ENCODE peak calls at places on chromosomes 11 and 22, in six cellular contexts. C is fibroblast of mammary gland, E is astrocyte of the spinal cord, V is brain microvascular endothelial cell, I is heart left ventricle, O is A549. Q is an unnamed sample.
A peak's percentile ranks its signal among the peaks of the same experiment; 100 is the strongest.

GRCh38 chr22:20115691-20116375 is at the start of gene RANBP1:
- DNase-seq in O (no peak), V (no peak), E (no peak), I (peak; percentile 65), C (no peak), Q (no peak)

GRCh38 chr22:44550666-44551491 is 52.8 kb upstream of the RTL6 start:
- DNase-seq in V (peak; percentile 82), O (no peak), C (peak; percentile 93), I (peak; percentile 89), E (peak; percentile 47), Q (peak; percentile 84)

GRCh38 chr11:64492561-64492960 is 98.5 kb upstream of the SLC22A12 start:
- DNase-seq in E (no peak), O (no peak), C (no peak), I (no peak), V (no peak), Q (no peak)

GRCh38 chr11:102709211-102709980 is 3.8 kb upstream of the MMP27 start:
- DNase-seq in V (no peak), E (no peak), I (no peak), C (peak; percentile 40), O (no peak), Q (peak; percentile 15)

GRCh38 chr22:28557184-28557583 is 122.5 kb downstream of the TTC28 start:
- DNase-seq in V (no peak), O (no peak), C (no peak), I (no peak), E (no peak), Q (no peak)

GRCh38 chr11:10742460-10743208 is 8.4 kb upstream of the CTR9 start:
- DNase-seq in E (peak; percentile 61), V (peak; percentile 72), I (no peak), C (peak; percentile 65), O (no peak), Q (peak; percentile 45)

GRCh38 chr11:57763568-57763967 is 2.0 kb downstream of the CTNND1 start:
- DNase-seq in I (no peak), V (peak; percentile 45), E (peak; percentile 58), C (peak; percentile 59), O (peak; percentile 76), Q (peak; percentile 58)

GRCh38 chr11:15865212-15865987 is 490.9 kb downstream of the SOX6 start:
- DNase-seq in C (no peak), V (no peak), O (no peak), E (no peak), I (no peak), Q (no peak)

GRCh38 chr11:11988099-11988651 is 20.3 kb downstream of the DKK3 start:
- DNase-seq in V (peak; percentile 72), E (peak; percentile 71), I (no peak), C (peak; percentile 86), O (no peak), Q (peak; percentile 71)

GRCh38 chr11:124556828-124557227 is 13.0 kb upstream of the OR8A1 start:
- DNase-seq in O (no peak), E (no peak), I (no peak), V (no peak), C (no peak), Q (no peak)

GRCh38 chr11:130390071-130390758 is 38.2 kb downstream of the ADAMTS8 start:
- DNase-seq in C (peak; percentile 81), V (peak; percentile 71), E (peak; percentile 81), I (no peak), O (peak; percentile 40), Q (peak; percentile 89)

GRCh38 chr22:41620646-41621098 is at the start of gene DESI1:
- DNase-seq in V (no peak), I (no peak), O (no peak), E (peak; percentile 20), C (no peak), Q (no peak)

GRCh38 chr11:130873766-130874165 is 42.5 kb downstream of the SNX19 start:
- DNase-seq in C (peak; percentile 83), E (peak; percentile 40), I (no peak), V (peak; percentile 60), O (no peak), Q (peak; percentile 28)

GRCh38 chr11:40203606-40204005 is 1255.8 kb downstream of the LRRC4C start:
- DNase-seq in E (no peak), V (no peak), O (no peak), C (no peak), I (no peak), Q (no peak)

GRCh38 chr11:72406536-72407507 is 27.5 kb downstream of the CLPB start:
- DNase-seq in E (no peak), V (no peak), C (peak; percentile 6), I (no peak), O (no peak), Q (peak; percentile 11)

GRCh38 chr11:10373340-10373739 is 68.5 kb downstream of the ADM start:
- DNase-seq in C (peak; percentile 47), I (no peak), E (peak; percentile 62), O (no peak), V (no peak), Q (peak; percentile 55)

GRCh38 chr11:66335531-66336233 is 552 bp downstream of the RIN1 start:
- DNase-seq in E (peak; percentile 74), O (no peak), C (peak; percentile 69), I (no peak), V (peak; percentile 62), Q (peak; percentile 84)

GRCh38 chr11:133070790-133071189 is 461.5 kb downstream of the OPCML start:
- DNase-seq in I (no peak), V (no peak), C (no peak), O (no peak), E (no peak), Q (no peak)

GRCh38 chr11:31797227-31798056 is 13.7 kb downstream of the PAX6 start:
- DNase-seq in O (no peak), E (no peak), V (no peak), C (no peak), I (peak; percentile 33), Q (no peak)

GRCh38 chr11:127640822-127641485 is 640.4 kb upstream of the KIRREL3 start:
- DNase-seq in C (no peak), E (peak; percentile 31), O (no peak), V (peak; percentile 24), I (no peak), Q (peak; percentile 1)

DNA sequence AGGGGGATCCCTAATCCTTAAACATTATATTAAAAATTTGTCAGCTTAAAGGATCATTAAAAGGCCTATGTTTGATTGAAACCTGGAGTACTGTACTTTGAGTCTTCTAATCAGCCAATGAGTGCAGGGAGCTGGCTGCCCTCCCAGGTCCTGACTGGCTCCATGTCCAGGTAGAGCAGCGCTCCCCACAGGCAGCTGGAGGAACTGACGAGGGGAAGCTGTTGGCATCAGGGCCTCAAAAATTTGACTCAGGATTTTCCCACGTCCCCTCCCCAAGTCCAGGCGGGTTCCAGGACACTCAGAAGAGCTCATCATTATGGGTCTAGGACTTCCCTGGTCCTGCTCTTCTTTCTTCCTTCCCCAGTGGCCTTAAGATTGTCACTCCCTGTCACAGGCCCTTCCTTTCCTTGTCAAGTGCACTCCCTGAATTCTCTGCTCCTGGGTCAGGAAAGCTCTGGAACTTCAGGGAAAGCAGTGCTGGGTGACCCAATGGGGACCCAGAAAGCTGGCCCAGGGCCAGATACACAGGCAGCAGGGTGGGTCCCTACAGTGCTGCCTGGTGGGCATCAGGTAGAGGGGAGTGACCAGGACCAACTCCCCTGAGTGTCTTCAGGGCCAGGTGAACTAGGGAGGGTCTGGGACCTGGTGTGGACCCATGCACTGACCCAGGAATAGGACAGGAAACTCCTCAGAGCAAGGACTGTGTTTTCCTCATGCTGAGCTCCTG is 65.5 kb downstream of the GGTLC2 start:
- DNase-seq in E (no peak), C (peak; percentile 48), O (no peak), I (no peak), V (no peak), Q (peak; percentile 30)
- TF ChIP-seq CTCF in E (peak; percentile 14), C (peak; percentile 43), O (no peak), I (no peak), V (peak; percentile 40), Q (peak; percentile 57)

GRCh38 chr11:36041988-36042606 is 98.2 kb downstream of the LDLRAD3 start:
- DNase-seq in V (no peak), O (no peak), C (peak; percentile 25), I (no peak), E (peak; percentile 30), Q (peak; percentile 48)
- TF ChIP-seq CTCF in V (peak; percentile 75), O (peak; percentile 65), C (peak; percentile 63), I (peak; percentile 40), E (peak; percentile 64), Q (peak; percentile 73)

GRCh38 chr11:121449123-121449522 is 3.0 kb upstream of the SORL1 start:
- DNase-seq in I (no peak), O (no peak), C (no peak), V (no peak), E (no peak), Q (no peak)

GRCh38 chr11:121450424-121450823 is 1.7 kb upstream of the SORL1 start:
- DNase-seq in O (no peak), I (no peak), C (no peak), V (no peak), E (no peak), Q (no peak)

GRCh38 chr11:121451178-121451981 is 734 bp upstream of the SORL1 start:
- DNase-seq in E (no peak), I (no peak), O (no peak), V (no peak), C (no peak), Q (no peak)

GRCh38 chr11:121448431-121448941 is 3.6 kb upstream of the SORL1 start:
- DNase-seq in I (no peak), V (no peak), E (no peak), C (no peak), O (no peak), Q (no peak)

DNA sequence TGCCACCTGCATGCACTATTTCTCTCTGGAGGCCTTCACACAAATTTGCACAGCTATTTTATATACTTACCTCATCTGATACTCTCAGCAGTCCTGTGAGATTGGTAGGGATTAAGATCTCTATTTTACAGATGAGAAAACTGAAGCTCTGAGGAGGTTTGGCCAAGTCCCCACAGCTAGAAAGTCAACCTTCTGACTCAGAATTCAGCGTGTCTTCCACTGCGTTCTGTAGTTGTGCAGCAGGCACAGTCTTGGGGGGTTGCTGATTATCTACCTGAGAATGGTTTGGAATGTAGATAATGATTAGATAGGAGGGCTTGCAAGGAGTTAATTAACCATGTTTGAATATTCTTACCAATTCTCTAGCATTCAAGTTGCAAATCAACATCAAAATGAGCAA is 2.5 kb upstream of the SORL1 start:
- DNase-seq in C (no peak), O (no peak), I (no peak), V (no peak), E (no peak), Q (no peak)
- TF ChIP-seq CTCF in C (no peak), O (no peak), I (no peak), V (no peak), E (no peak), Q (no peak)

GRCh38 chr11:121321614-121322243 is 29.2 kb downstream of the SC5D start:
- DNase-seq in E (peak; percentile 17), C (peak; percentile 35), O (no peak), V (no peak), I (no peak), Q (peak; percentile 31)

GRCh38 chr11:121326230-121326629 is 33.7 kb downstream of the SC5D start:
- DNase-seq in C (no peak), V (no peak), O (no peak), E (no peak), I (no peak), Q (no peak)

GRCh38 chr11:121318848-121319834 is 26.6 kb downstream of the SC5D start:
- DNase-seq in I (no peak), O (no peak), E (peak; percentile 41), C (peak; percentile 55), V (peak; percentile 45), Q (peak; percentile 77)

GRCh38 chr11:121328213-121328966 is 35.8 kb downstream of the SC5D start:
- DNase-seq in V (no peak), O (no peak), I (no peak), C (no peak), E (no peak), Q (no peak)

GRCh38 chr11:121323208-121323607 is 30.6 kb downstream of the SC5D start:
- DNase-seq in C (no peak), V (no peak), O (no peak), I (no peak), E (no peak), Q (no peak)
- TF ChIP-seq CTCF in C (no peak), V (peak; percentile 6), O (no peak), I (no peak), E (no peak), Q (no peak)